ENCODE peak calls at places on chromosomes 6 and 20, in ten cellular contexts. J, F, R, Q, M, T, N, A, Z and D are unnamed samples.

GRCh38 chr20:12594410-12595130 is 414.2 kb upstream of the SPTLC3 start:
- DNase-seq in F (no peak), M (no peak), N (no peak), A (peak), T (no peak), Z (no peak), J (no peak), R (no peak), Q (no peak), D (peak)

GRCh38 chr20:47358052-47358671 is 1.7 kb upstream of the ZMYND8 start:
- DNase-seq in J (no peak), Z (no peak), M (no peak), F (no peak), T (no peak), R (no peak), Q (no peak), A (no peak), N (no peak), D (no peak)

GRCh38 chr6:3328145-3328544 is 69.4 kb downstream of the PSMG4 start:
- DNase-seq in T (no peak), F (no peak), R (peak), A (no peak), J (no peak), Z (no peak), N (no peak), Q (no peak), M (no peak), D (peak)

GRCh38 chr6:26003102-26003694 is 40.6 kb downstream of the TRIM38 start:
- DNase-seq in Z (no peak), Q (peak), M (no peak), N (peak), F (no peak), A (peak), R (peak), T (peak), J (peak), D (peak)

GRCh38 chr20:32437391-32438074 is 79.4 kb downstream of the ASXL1 start:
- DNase-seq in A (no peak), M (no peak), T (no peak), F (no peak), J (no peak), N (no peak), Z (no peak), Q (no peak), R (no peak), D (no peak)

GRCh38 chr20:8431538-8432434 is 299.7 kb downstream of the PLCB1 start:
- DNase-seq in F (no peak), A (peak), Z (peak), R (peak), N (peak), T (peak), M (no peak), J (no peak), Q (no peak), D (peak)

GRCh38 chr20:62160253-62160652 is 16.7 kb downstream of the SS18L1 start:
- DNase-seq in Z (no peak), A (no peak), F (no peak), J (no peak), T (no peak), Q (no peak), N (no peak), R (no peak), M (no peak), D (no peak)

GRCh38 chr6:89977808-89978748 is 83.8 kb downstream of the GJA10 start:
- DNase-seq in Z (no peak), A (peak), R (peak), N (peak), F (no peak), M (peak), Q (no peak), T (peak), J (no peak), D (peak)

GRCh38 chr6:159093608-159094443 is 49.0 kb upstream of the TAGAP start:
- DNase-seq in R (no peak), A (no peak), F (no peak), T (no peak), Q (no peak), N (no peak), Z (no peak), M (no peak), J (no peak), D (no peak)

GRCh38 chr6:13406051-13406477 is 77.7 kb upstream of the TBC1D7 start:
- DNase-seq in M (peak), T (no peak), A (no peak), J (no peak), Q (no peak), R (no peak), N (no peak), F (no peak), Z (no peak), D (no peak)

GRCh38 chr6:31462964-31463940 is 34.7 kb upstream of the MICB start:
- DNase-seq in Q (peak), T (peak), M (peak), Z (peak), N (peak), R (peak), J (peak), F (peak), A (peak), D (peak)

GRCh38 chr6:135498178-135498841 is 770 bp upstream of the AHI1 start:
- DNase-seq in N (peak), J (peak), M (peak), R (peak), A (peak), Q (peak), F (no peak), Z (peak), T (peak), D (peak)

DNA sequence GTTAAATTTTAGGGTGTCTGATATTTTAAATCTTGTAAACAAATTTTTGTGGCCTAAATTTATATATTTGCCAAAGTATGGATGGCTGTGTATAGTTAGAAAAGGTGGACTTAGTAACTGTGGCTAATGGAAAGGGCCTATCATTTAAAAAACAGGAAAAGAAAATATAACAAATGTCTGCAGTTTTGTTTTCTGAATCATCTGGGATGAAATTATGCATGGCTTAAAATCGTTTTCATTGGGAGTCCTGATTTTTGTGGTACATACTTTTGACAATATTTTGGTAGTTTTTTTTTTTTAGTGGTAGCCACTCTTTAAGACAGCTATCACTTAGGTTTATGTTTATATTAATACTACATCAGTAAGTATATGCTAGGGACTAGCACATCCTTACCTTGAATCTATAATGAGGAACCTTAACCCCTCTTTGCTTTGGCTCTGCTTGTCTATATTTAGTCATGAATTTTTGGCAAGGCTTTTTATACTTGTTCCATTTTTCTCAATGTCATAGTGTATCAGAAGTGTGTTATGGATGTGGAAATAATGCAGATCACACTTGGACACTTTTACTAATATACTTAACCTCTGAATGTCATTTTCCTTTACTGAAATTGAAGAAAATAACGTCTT is 5.6 kb downstream of the ARID1B start:
- DNase-seq in F (no peak), A (no peak), N (peak), R (peak), M (no peak), Q (no peak), J (no peak), Z (no peak), T (no peak), D (no peak)
- H3K4me3 ChIP-seq in F (peak), A (peak), N (peak), R (peak), M (peak), Q (peak), J (no peak), Z (peak), T (peak), D (peak)

GRCh38 chr6:88725111-88725711 is 238.2 kb downstream of the RNGTT start:
- DNase-seq in F (peak), J (no peak), N (peak), Q (no peak), T (peak), Z (peak), R (peak), M (no peak), A (peak), D (peak)

GRCh38 chr6:88728756-88729155 is 234.7 kb downstream of the RNGTT start:
- DNase-seq in J (no peak), R (no peak), T (no peak), A (no peak), Z (no peak), F (no peak), N (no peak), M (no peak), Q (no peak), D (no peak)

GRCh38 chr6:88734544-88734943 is 228.9 kb downstream of the RNGTT start:
- DNase-seq in N (no peak), R (no peak), M (no peak), A (no peak), Z (no peak), T (no peak), F (no peak), J (no peak), Q (no peak), D (no peak)

GRCh38 chr6:88730602-88731001 is 232.8 kb downstream of the RNGTT start:
- DNase-seq in R (peak), J (no peak), M (no peak), N (peak), Q (no peak), F (no peak), Z (no peak), T (no peak), A (no peak), D (peak)
- TF ChIP-seq CTCF in R (no peak), J (no peak), M (no peak), N (no peak), Q (no peak), F (no peak), Z (no peak), T (no peak), A (no peak), D (no peak)

GRCh38 chr20:63696628-63697356 is at the start of gene TNFRSF6B:
- DNase-seq in F (no peak), A (peak), J (no peak), N (no peak), R (no peak), M (no peak), Q (no peak), Z (no peak), T (no peak), D (no peak)
- H3K4me3 ChIP-seq in F (no peak), A (peak), J (peak), N (peak), R (no peak), M (peak), Q (peak), Z (peak), T (peak), D (peak)

DNA sequence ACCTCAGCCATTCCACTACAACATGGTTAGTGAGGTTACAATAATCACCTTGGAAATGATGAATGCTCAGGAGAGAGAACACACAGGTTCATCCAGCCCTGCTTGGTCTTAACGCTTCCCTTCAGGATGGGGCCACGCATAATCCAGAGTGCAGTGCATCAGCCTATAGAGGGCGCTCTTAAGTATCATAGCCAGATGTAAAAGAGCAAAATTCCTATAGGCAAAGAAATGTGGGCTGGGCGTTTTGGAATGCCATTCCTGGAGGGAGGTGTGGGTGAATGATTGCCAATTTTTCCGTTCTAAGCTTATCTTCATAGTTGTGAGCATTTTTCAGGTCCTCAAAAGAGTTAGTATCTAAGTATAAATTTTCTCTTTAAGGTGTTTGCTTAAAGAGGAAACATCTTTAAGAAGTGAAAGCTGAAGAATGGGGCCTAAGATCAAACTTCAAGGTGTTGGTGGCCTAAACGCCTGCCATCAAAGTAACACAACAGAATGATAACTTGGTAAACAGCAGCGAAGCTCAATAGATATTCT is 1.8 kb downstream of the RIPOR2 start:
- DNase-seq in R (no peak), F (no peak), M (no peak), A (peak), Z (no peak), T (no peak), J (no peak), N (peak), Q (no peak), D (peak)
- TF ChIP-seq CTCF in R (peak), F (peak), M (peak), A (peak), Z (peak), T (peak), J (peak), N (peak), Q (no peak), D (peak)

GRCh38 chr6:150600003-150600301 is 267 bp downstream of the PLEKHG1 start:
- DNase-seq in N (no peak), A (no peak), R (no peak), F (no peak), M (no peak), J (no peak), T (no peak), Q (no peak), Z (no peak), D (no peak)

GRCh38 chr6:150598858-150599198 is 857 bp upstream of the PLEKHG1 start:
- DNase-seq in Q (no peak), M (no peak), Z (no peak), A (no peak), R (no peak), F (no peak), N (no peak), J (no peak), T (no peak), D (no peak)

GRCh38 chr6:150599199-150600002 is at the start of gene PLEKHG1:
- DNase-seq in M (peak), Q (peak), F (no peak), Z (peak), T (peak), J (peak), N (peak), R (peak), A (peak), D (peak)

GRCh38 chr6:150596439-150596838 is 3.2 kb upstream of the PLEKHG1 start:
- DNase-seq in T (no peak), N (no peak), F (no peak), A (no peak), Z (no peak), Q (no peak), J (no peak), R (no peak), M (no peak), D (no peak)

DNA sequence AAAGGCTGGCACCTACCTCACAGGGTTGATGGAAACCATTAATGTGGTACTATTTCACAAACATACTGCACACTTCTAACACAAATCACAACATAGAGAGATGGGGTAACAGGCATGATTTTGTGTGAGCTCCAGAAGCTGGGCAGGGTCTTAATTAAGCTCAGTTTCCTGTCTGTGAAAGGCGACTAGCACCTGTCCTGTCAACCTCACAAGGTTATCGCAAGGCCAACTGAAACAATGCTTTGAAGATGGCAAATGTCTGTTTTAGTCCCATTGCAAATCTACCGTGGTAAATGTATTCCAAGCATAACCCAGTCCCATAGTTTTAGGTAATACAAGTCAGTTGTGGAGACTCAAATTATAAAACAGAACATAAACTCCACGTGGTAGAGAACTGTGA is 1.3 kb upstream of the PLEKHG1 start:
- DNase-seq in T (no peak), M (no peak), J (no peak), F (no peak), R (no peak), A (no peak), Q (no peak), Z (no peak), N (no peak), D (no peak)
- H3K4me3 ChIP-seq in T (no peak), M (no peak), J (no peak), F (no peak), R (no peak), A (no peak), Q (no peak), Z (no peak), N (no peak), D (no peak)

DNA sequence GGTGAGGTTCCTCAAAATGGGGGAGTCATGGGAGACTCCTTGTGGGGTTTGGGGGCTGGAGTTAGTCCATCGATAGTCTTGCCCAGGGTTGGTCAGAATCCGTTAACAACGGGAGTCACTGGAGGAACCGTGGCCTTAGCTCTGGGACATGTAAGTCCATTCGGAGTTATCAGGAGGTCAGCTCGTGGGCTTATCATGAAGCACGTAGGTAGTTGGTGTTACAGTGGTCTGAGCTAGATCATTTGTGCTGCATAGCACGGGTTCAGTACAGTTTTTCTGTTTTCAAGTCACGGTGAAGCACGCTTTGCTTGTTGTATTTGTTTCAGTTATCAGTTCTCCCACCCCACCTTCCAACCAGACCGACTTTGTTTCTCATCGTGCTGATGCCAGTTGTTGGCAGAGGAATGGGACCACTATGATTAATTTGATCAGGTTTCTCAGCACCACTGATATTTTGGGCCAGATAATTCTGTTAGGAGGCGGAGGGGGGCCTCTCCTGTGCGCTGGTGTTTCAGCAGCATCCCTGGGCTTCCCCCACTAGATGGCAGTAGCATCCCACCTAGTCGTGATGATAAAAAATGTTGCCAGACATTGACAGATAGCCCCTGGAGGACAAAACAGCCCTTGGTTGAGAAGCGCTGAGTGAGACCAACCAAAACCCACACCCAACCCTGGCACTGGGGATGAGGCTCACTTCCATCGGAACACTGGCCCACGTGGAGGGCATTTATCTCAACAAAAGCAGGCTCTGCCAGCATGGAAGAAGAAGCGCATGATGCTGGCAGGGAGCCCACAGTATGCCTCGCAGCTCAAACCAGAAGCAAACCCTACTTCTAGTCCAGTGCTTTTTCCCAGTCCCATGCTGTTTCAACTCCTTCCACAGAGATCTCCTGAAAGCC is 2.2 kb upstream of the APMAP start:
- DNase-seq in T (peak), F (peak), J (peak), M (peak), N (peak), R (peak), Z (peak), A (peak), Q (peak), D (peak)
- TF ChIP-seq CTCF in T (peak), F (peak), J (peak), M (peak), N (peak), R (peak), Z (peak), A (peak), Q (no peak), D (peak)

GRCh38 chr20:4880051-4880450 is 121.3 kb downstream of the SLC23A2 start:
- DNase-seq in T (no peak), F (no peak), M (no peak), Z (no peak), N (no peak), A (no peak), Q (no peak), R (no peak), J (no peak), D (no peak)
- H3K4me3 ChIP-seq in T (no peak), F (no peak), M (no peak), Z (no peak), N (no peak), A (no peak), Q (no peak), R (no peak), J (no peak), D (no peak)

DNA sequence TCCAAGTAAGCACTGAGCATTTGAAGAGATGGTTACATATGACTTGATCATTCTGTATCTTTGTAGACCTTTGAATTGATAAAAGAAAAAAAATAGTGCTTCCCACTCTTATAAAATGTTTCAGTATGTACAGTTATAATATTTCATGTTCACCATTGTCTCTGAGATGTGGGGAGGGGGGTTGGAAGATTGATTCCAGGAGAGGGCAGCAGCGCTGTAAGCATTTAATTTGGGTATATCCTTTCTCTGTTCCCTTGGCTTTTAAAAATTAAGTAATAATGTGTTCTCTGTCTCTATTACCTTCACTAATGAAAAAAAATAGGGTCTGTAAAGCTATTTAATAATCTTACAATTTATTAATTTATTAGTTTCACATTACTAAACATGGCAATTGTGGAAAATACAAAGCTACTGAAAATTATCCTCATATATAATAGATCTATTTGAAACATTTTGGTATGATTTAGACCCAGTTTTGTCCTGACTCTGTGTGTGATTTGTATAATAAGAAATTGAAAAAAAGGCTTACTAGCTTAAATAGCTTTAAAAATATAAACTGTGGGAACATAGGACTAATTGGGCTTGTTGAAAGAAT is 341.2 kb downstream of the CDKAL1 start:
- DNase-seq in R (peak), Z (no peak), J (no peak), T (no peak), F (no peak), A (peak), N (peak), Q (no peak), M (no peak), D (peak)
- TF ChIP-seq CTCF in R (peak), Z (peak), J (no peak), T (peak), F (peak), A (peak), N (peak), Q (no peak), M (no peak), D (peak)

DNA sequence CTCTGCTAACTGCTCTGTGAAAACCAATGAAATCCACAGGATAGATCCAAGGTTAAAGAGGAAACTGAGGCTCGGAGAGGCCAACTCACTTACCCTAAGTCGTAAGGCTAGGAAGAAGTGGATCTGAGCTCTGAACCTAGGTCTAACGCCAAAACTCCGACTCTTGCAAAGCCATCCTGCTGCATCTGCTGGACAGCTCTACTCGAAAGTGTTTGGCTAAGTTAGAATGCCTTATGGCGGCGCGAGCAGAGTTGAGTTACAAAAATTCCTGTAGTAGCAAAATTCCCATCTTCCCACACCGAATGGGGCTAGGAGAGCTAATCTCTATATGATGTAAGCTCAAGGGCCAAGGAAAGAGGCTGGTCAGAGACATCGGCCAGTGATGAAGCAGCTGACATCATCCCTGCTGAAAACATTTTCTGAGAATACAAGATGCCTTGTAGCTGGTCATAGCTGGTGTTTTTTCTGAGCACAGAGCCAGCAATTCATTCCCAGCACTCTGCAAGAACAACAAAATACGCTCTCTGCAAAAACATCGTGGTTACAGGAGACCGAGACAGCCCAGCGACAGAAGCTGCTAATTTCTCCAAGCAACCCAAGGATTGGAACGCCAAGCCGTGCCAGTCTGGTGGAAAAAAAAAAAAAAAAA is 1.8 kb downstream of the SPATA2 start:
- DNase-seq in R (peak), M (no peak), A (no peak), Z (no peak), J (no peak), T (no peak), Q (no peak), F (no peak), N (no peak), D (no peak)
- H3K4me3 ChIP-seq in R (peak), M (peak), A (no peak), Z (peak), J (no peak), T (peak), Q (peak), F (no peak), N (no peak), D (no peak)